ENCODE peak calls at places on chromosomes 4 and X, in nine cellular contexts. Q, A, G, T, S, Y, R, K and C are unnamed samples.

GRCh38 chrX:153687121-153688039 is at the start of gene SLC6A8:
- DNase-seq in Q (peak; percentile 87), A (peak; percentile 52), G (no peak), T (peak; percentile 44), S (peak; percentile 69), Y (peak; percentile 33), R (peak; percentile 41), K (no peak), C (peak; percentile 66)

GRCh38 chrX:30973784-30974427 is 84.9 kb upstream of the TAB3 start:
- DNase-seq in Q (peak; percentile 57), A (no peak), G (no peak), T (no peak), S (no peak), Y (peak; percentile 1), R (no peak), K (no peak), C (no peak)

GRCh38 chr4:147019061-147019460 is 73.4 kb upstream of the TTC29 start:
- DNase-seq in Q (peak; percentile 89), A (peak; percentile 72), G (peak; percentile 14), T (peak; percentile 56), S (peak; percentile 59), Y (no peak), R (peak; percentile 60), K (peak; percentile 38), C (no peak)

GRCh38 chrX:22395372-22395771 is 122.7 kb downstream of the CBLL2 start:
- DNase-seq in Q (no peak), A (peak; percentile 42), G (no peak), T (peak; percentile 59), S (peak; percentile 41), Y (no peak), R (peak; percentile 49), K (no peak), C (no peak)

GRCh38 chr4:73859614-73860088 is 6.6 kb downstream of the PF4V1 start:
- DNase-seq in Q (no peak), A (peak; percentile 90), G (peak; percentile 17), T (peak; percentile 88), S (peak; percentile 47), Y (no peak), R (peak; percentile 88), K (no peak), C (no peak)

GRCh38 chrX:54157561-54157960 is 25.5 kb downstream of the FAM120C start:
- DNase-seq in Q (no peak), A (no peak), G (no peak), T (no peak), S (no peak), Y (no peak), R (no peak), K (peak; percentile 4), C (no peak)

GRCh38 chr4:119206178-119206577 is 6.3 kb upstream of the USP53 start:
- DNase-seq in Q (no peak), A (no peak), G (no peak), T (no peak), S (no peak), Y (no peak), R (no peak), K (no peak), C (no peak)

GRCh38 chr4:105895324-105895608 is at the start of gene NPNT:
- DNase-seq in Q (peak; percentile 79), A (no peak), G (no peak), T (no peak), S (no peak), Y (peak; percentile 50), R (no peak), K (peak; percentile 10), C (peak; percentile 82)

GRCh38 chr4:147994491-147995385 is 262.9 kb downstream of the ARHGAP10 start:
- DNase-seq in Q (no peak), A (no peak), G (no peak), T (peak; percentile 34), S (no peak), Y (no peak), R (no peak), K (no peak), C (no peak)

GRCh38 chr4:150332086-150332485 is 249.9 kb upstream of the MAB21L2 start:
- DNase-seq in Q (no peak), A (no peak), G (no peak), T (no peak), S (no peak), Y (no peak), R (no peak), K (no peak), C (no peak)

GRCh38 chrX:49039598-49040375 is 3.4 kb downstream of the TFE3 start:
- DNase-seq in Q (peak; percentile 96), A (peak; percentile 95), G (peak; percentile 89), T (peak; percentile 94), S (peak; percentile 94), Y (peak; percentile 74), R (peak; percentile 95), K (no peak), C (peak; percentile 40)

GRCh38 chr4:147361726-147362125 is 119.2 kb upstream of the EDNRA start:
- DNase-seq in Q (no peak), A (peak; percentile 98), G (no peak), T (peak; percentile 92), S (peak; percentile 87), Y (no peak), R (peak; percentile 94), K (no peak), C (no peak)